ENCODE peak calls at places on chromosomes 7 and 10, in six cellular contexts. One of them, this sample, is unnamed.

GRCh38 chr10:74432841-74433594 is 282.0 kb downstream of the ADK start:
- DNase-seq in psoas muscle: no peak
- DNase-seq in GM23338: no peak
- DNase-seq in left ventricle myocardium inferior: no peak
- DNase-seq in heart left ventricle: no peak
- DNase-seq in stomach: no peak
- DNase-seq in this sample: no peak

GRCh38 chr7:157457355-157458253 is 120.8 kb downstream of the DNAJB6 start:
- DNase-seq in psoas muscle: no peak
- DNase-seq in GM23338: no peak
- DNase-seq in left ventricle myocardium inferior: no peak
- DNase-seq in heart left ventricle: no peak
- DNase-seq in stomach: peak; percentile 20
- DNase-seq in this sample: no peak

GRCh38 chr7:91898240-91898992 is 17.9 kb upstream of the MTERF1 start:
- DNase-seq in psoas muscle: no peak
- DNase-seq in GM23338: no peak
- DNase-seq in left ventricle myocardium inferior: no peak
- DNase-seq in heart left ventricle: no peak
- DNase-seq in stomach: no peak
- DNase-seq in this sample: no peak

GRCh38 chr10:116115797-116116196 is 157.2 kb downstream of the GFRA1 start:
- DNase-seq in psoas muscle: no peak
- DNase-seq in GM23338: no peak
- DNase-seq in left ventricle myocardium inferior: no peak
- DNase-seq in heart left ventricle: no peak
- DNase-seq in stomach: no peak
- DNase-seq in this sample: no peak

GRCh38 chr10:67666416-67667043 is 29.5 kb downstream of the CTNNA3 start:
- DNase-seq in psoas muscle: no peak
- DNase-seq in GM23338: peak; percentile 50
- DNase-seq in left ventricle myocardium inferior: no peak
- DNase-seq in heart left ventricle: no peak
- DNase-seq in stomach: no peak
- DNase-seq in this sample: no peak

GRCh38 chr10:5540886-5541285 is 16.1 kb downstream of the CALML3 start:
- DNase-seq in psoas muscle: no peak
- DNase-seq in GM23338: no peak
- DNase-seq in left ventricle myocardium inferior: no peak
- DNase-seq in heart left ventricle: no peak
- DNase-seq in stomach: no peak
- DNase-seq in this sample: peak; percentile 19

GRCh38 chr10:125080984-125081383 is 79.4 kb downstream of the CTBP2 start:
- DNase-seq in psoas muscle: no peak
- DNase-seq in GM23338: no peak
- DNase-seq in left ventricle myocardium inferior: no peak
- DNase-seq in heart left ventricle: no peak
- DNase-seq in stomach: no peak
- DNase-seq in this sample: no peak

GRCh38 chr7:11969627-11970026 is 137.6 kb upstream of the THSD7A start:
- DNase-seq in psoas muscle: no peak
- DNase-seq in GM23338: peak; percentile 52
- DNase-seq in left ventricle myocardium inferior: no peak
- DNase-seq in heart left ventricle: no peak
- DNase-seq in stomach: no peak
- DNase-seq in this sample: no peak

GRCh38 chr10:124224331-124225028 is 131.1 kb upstream of the CHST15 start:
- DNase-seq in psoas muscle: no peak
- DNase-seq in GM23338: no peak
- DNase-seq in left ventricle myocardium inferior: no peak
- DNase-seq in heart left ventricle: no peak
- DNase-seq in stomach: no peak
- DNase-seq in this sample: no peak

GRCh38 chr10:132452216-132452650 is 55.2 kb downstream of the PWWP2B start:
- DNase-seq in psoas muscle: peak; percentile 16
- DNase-seq in GM23338: no peak
- DNase-seq in left ventricle myocardium inferior: no peak
- DNase-seq in heart left ventricle: no peak
- DNase-seq in stomach: no peak
- DNase-seq in this sample: no peak

GRCh38 chr7:40301486-40302065 is 166.8 kb downstream of the SUGCT start:
- DNase-seq in psoas muscle: no peak
- DNase-seq in GM23338: no peak
- DNase-seq in left ventricle myocardium inferior: no peak
- DNase-seq in heart left ventricle: no peak
- DNase-seq in stomach: no peak
- DNase-seq in this sample: no peak

GRCh38 chr10:131396108-131397010 is 84.8 kb upstream of the TCERG1L start:
- DNase-seq in psoas muscle: no peak
- DNase-seq in GM23338: peak; percentile 18
- DNase-seq in left ventricle myocardium inferior: no peak
- DNase-seq in heart left ventricle: no peak
- DNase-seq in stomach: no peak
- DNase-seq in this sample: no peak

GRCh38 chr10:132512693-132513345 is 24.8 kb upstream of the INPP5A start:
- DNase-seq in psoas muscle: no peak
- DNase-seq in GM23338: no peak
- DNase-seq in left ventricle myocardium inferior: no peak
- DNase-seq in heart left ventricle: no peak
- DNase-seq in stomach: no peak
- DNase-seq in this sample: no peak

GRCh38 chr7:140451716-140452115 is 27.6 kb downstream of the MKRN1 start:
- DNase-seq in psoas muscle: no peak
- DNase-seq in GM23338: no peak
- DNase-seq in left ventricle myocardium inferior: no peak
- DNase-seq in heart left ventricle: no peak
- DNase-seq in stomach: no peak
- DNase-seq in this sample: no peak

GRCh38 chr7:100400656-100401055 is 27.4 kb downstream of the PILRA start:
- DNase-seq in psoas muscle: no peak
- DNase-seq in GM23338: peak; percentile 72
- DNase-seq in left ventricle myocardium inferior: no peak
- DNase-seq in heart left ventricle: no peak
- DNase-seq in stomach: no peak
- DNase-seq in this sample: no peak

GRCh38 chr7:44310221-44310848 is 15.1 kb downstream of the CAMK2B start:
- DNase-seq in psoas muscle: no peak
- DNase-seq in GM23338: no peak
- DNase-seq in left ventricle myocardium inferior: no peak
- DNase-seq in heart left ventricle: no peak
- DNase-seq in stomach: peak; percentile 19
- DNase-seq in this sample: peak; percentile 51

GRCh38 chr10:68550747-68551411 is 9.3 kb upstream of the TET1 start:
- DNase-seq in psoas muscle: no peak
- DNase-seq in GM23338: peak; percentile 97
- DNase-seq in left ventricle myocardium inferior: no peak
- DNase-seq in heart left ventricle: peak; percentile 30
- DNase-seq in stomach: peak; percentile 59
- DNase-seq in this sample: no peak

GRCh38 chr10:58836991-58837390 is 324.3 kb downstream of the BICC1 start:
- DNase-seq in psoas muscle: no peak
- DNase-seq in GM23338: no peak
- DNase-seq in left ventricle myocardium inferior: no peak
- DNase-seq in heart left ventricle: no peak
- DNase-seq in stomach: no peak
- DNase-seq in this sample: no peak

GRCh38 chr10:33982995-33983394 is 648.5 kb upstream of the NRP1 start:
- DNase-seq in psoas muscle: no peak
- DNase-seq in GM23338: no peak
- DNase-seq in left ventricle myocardium inferior: no peak
- DNase-seq in heart left ventricle: no peak
- DNase-seq in stomach: no peak
- DNase-seq in this sample: no peak

GRCh38 chr10:11655839-11656238 is 44.4 kb upstream of the USP6NL start:
- DNase-seq in psoas muscle: no peak
- DNase-seq in GM23338: no peak
- DNase-seq in left ventricle myocardium inferior: no peak
- DNase-seq in heart left ventricle: no peak
- DNase-seq in stomach: no peak
- DNase-seq in this sample: no peak

GRCh38 chr7:67902143-67902542 is 905.5 kb downstream of the TYW1 start:
- DNase-seq in psoas muscle: no peak
- DNase-seq in GM23338: no peak
- DNase-seq in left ventricle myocardium inferior: no peak
- DNase-seq in heart left ventricle: no peak
- DNase-seq in stomach: no peak
- DNase-seq in this sample: no peak

GRCh38 chr10:30017576-30017975 is 41.8 kb downstream of the JCAD start:
- DNase-seq in psoas muscle: no peak
- DNase-seq in GM23338: no peak
- DNase-seq in left ventricle myocardium inferior: no peak
- DNase-seq in heart left ventricle: no peak
- DNase-seq in stomach: no peak
- DNase-seq in this sample: peak; percentile 5

GRCh38 chr10:81704596-81704995 is 170.4 kb upstream of the NRG3 start:
- DNase-seq in psoas muscle: no peak
- DNase-seq in GM23338: peak; percentile 43
- DNase-seq in left ventricle myocardium inferior: no peak
- DNase-seq in heart left ventricle: no peak
- DNase-seq in stomach: no peak
- DNase-seq in this sample: no peak

DNA sequence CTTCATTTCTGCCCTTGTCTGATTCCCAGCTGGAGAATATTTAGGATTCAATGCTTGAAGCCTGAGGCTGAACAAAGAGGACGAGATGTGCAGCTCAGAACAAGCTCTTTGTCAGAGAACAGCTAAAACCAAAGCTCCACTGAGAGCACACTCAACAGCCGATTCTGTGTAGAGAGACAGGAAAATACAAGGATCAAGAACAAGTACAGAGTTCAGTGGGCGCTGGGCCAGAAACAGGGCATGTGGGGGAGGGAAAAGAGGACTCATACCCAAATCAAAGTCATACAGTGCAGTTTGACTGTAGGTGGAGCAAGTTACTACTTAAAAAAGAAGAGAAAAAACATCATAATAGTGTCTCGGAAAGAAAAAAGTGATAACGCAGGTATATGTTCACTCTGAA is at the start of gene AGMO:
- DNase-seq in psoas muscle: peak; percentile 57
- DNase-seq in GM23338: no peak
- DNase-seq in left ventricle myocardium inferior: peak; percentile 71
- DNase-seq in heart left ventricle: peak; percentile 75
- DNase-seq in stomach: no peak
- DNase-seq in this sample: no peak
- TF ChIP-seq CTCF in psoas muscle: no peak
- TF ChIP-seq CTCF in GM23338: no peak
- TF ChIP-seq CTCF in left ventricle myocardium inferior: peak; percentile 29
- TF ChIP-seq CTCF in heart left ventricle: no peak
- TF ChIP-seq CTCF in stomach: no peak
- TF ChIP-seq CTCF in this sample: no peak

GRCh38 chr10:22364407-22364806 is 19.1 kb downstream of the SPAG6 start:
- DNase-seq in psoas muscle: no peak
- DNase-seq in GM23338: no peak
- DNase-seq in left ventricle myocardium inferior: no peak
- DNase-seq in heart left ventricle: no peak
- DNase-seq in stomach: no peak
- DNase-seq in this sample: no peak
- H3K36me3 ChIP-seq in psoas muscle: no peaks in the 10 kb centered on the region
- H3K36me3 ChIP-seq in GM23338: no peaks in the 10 kb centered on the region
- H3K36me3 ChIP-seq in left ventricle myocardium inferior: no peaks in the 10 kb centered on the region
- H3K36me3 ChIP-seq in heart left ventricle: no peaks in the 10 kb centered on the region
- H3K36me3 ChIP-seq in stomach: no peaks in the 10 kb centered on the region
- H3K36me3 ChIP-seq in this sample: no peaks in the 10 kb centered on the region

DNA sequence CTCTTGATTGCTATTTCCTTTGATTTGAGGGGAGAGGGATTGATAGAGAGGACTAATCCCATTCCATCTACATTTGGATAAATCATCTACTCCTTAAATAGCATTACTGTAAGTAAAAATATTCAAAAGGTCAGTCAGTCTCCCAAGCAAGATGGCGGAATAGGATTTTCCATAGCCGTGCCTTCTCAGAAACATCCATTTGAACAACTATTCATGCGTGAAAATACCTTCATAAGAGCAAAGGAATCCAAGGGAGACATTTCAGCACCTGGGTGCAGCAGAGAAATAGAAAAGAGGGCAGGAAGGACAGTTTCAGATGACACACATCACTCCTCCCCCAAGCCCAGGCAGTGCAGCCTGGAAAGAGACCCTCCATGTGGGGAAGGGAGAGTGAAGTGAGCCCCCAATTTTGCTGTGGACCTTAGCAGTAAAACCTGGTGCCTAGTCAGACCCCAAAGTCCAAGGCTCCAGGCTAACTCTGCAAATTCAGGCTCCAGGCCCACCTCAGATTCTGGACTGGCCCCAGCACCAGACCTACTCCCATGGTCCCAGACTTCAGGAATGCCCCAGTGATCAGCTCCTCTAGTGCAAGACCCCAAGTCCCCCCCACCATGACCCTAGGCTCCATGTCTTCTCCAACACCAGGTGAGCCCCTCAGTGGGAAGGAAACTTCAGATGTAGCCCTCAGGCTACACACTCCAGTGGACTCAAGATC is 104.3 kb upstream of the LANCL2 start:
- DNase-seq in psoas muscle: no peak
- DNase-seq in GM23338: no peak
- DNase-seq in left ventricle myocardium inferior: no peak
- DNase-seq in heart left ventricle: no peak
- DNase-seq in stomach: no peak
- DNase-seq in this sample: no peak
- TF ChIP-seq CTCF in psoas muscle: no peak
- TF ChIP-seq CTCF in GM23338: no peak
- TF ChIP-seq CTCF in left ventricle myocardium inferior: no peak
- TF ChIP-seq CTCF in heart left ventricle: no peak
- TF ChIP-seq CTCF in stomach: no peak
- TF ChIP-seq CTCF in this sample: no peak

GRCh38 chr7:90726623-90727022 is 130.5 kb downstream of the CDK14 start:
- DNase-seq in psoas muscle: no peak
- DNase-seq in GM23338: no peak
- DNase-seq in left ventricle myocardium inferior: no peak
- DNase-seq in heart left ventricle: no peak
- DNase-seq in stomach: peak; percentile 73
- DNase-seq in this sample: no peak

GRCh38 chr7:90723866-90724265 is 127.7 kb downstream of the CDK14 start:
- DNase-seq in psoas muscle: no peak
- DNase-seq in GM23338: no peak
- DNase-seq in left ventricle myocardium inferior: no peak
- DNase-seq in heart left ventricle: no peak
- DNase-seq in stomach: no peak
- DNase-seq in this sample: no peak

GRCh38 chr7:90728568-90728967 is 132.4 kb downstream of the CDK14 start:
- DNase-seq in psoas muscle: no peak
- DNase-seq in GM23338: no peak
- DNase-seq in left ventricle myocardium inferior: no peak
- DNase-seq in heart left ventricle: no peak
- DNase-seq in stomach: no peak
- DNase-seq in this sample: no peak

GRCh38 chr7:90726120-90726519 is 130.0 kb downstream of the CDK14 start:
- DNase-seq in psoas muscle: no peak
- DNase-seq in GM23338: no peak
- DNase-seq in left ventricle myocardium inferior: no peak
- DNase-seq in heart left ventricle: no peak
- DNase-seq in stomach: no peak
- DNase-seq in this sample: no peak

DNA sequence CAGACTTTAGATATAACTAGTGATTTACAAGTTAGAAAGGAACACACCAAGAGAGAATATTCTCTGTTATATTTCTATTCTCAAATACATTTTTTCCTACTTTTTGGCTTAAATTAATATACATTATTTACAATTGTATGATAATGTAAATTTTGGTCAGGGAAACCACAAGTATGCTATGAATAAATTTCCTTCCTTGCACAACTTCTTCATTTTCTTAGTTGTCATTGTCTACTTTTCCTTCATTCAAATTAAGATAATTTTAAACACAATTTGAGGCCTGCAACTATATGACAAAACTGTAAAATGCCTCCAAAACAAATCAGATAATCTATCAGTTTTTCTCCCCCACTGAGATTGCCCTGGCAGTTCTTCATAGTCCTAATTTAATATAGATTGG is 131.3 kb downstream of the CDK14 start:
- DNase-seq in psoas muscle: no peak
- DNase-seq in GM23338: no peak
- DNase-seq in left ventricle myocardium inferior: no peak
- DNase-seq in heart left ventricle: no peak
- DNase-seq in stomach: no peak
- DNase-seq in this sample: no peak
- H3K36me3 ChIP-seq in psoas muscle: no peaks in the 10 kb centered on the region
- H3K36me3 ChIP-seq in GM23338: no peaks in the 10 kb centered on the region
- H3K36me3 ChIP-seq in left ventricle myocardium inferior: peaks cover 6% of the 10 kb centered on the region
- H3K36me3 ChIP-seq in heart left ventricle: no peaks in the 10 kb centered on the region
- H3K36me3 ChIP-seq in stomach: no peaks in the 10 kb centered on the region
- H3K36me3 ChIP-seq in this sample: no peaks in the 10 kb centered on the region

This sample was measured in upper lobe of right lung.